ENCODE peak calls at places on chromosomes 13 and 19, in nine cellular contexts. B, H, A, L, G, R, Z, M and F are unnamed samples.

GRCh38 chr19:47444388-47444821 is 25.1 kb upstream of the MEIS3 start:
- DNase-seq in B (no peak), H (no peak), A (peak), L (peak), G (no peak), R (no peak), Z (no peak), M (no peak), F (no peak)

GRCh38 chr19:4064551-4065260 is 2.0 kb downstream of the ZBTB7A start:
- DNase-seq in B (peak), H (no peak), A (no peak), L (peak), G (no peak), R (no peak), Z (no peak), M (no peak), F (peak)

GRCh38 chr13:108816381-108816780 is 187.0 kb downstream of the MYO16 start:
- DNase-seq in B (no peak), H (no peak), A (no peak), L (no peak), G (no peak), R (no peak), Z (no peak), M (no peak), F (no peak)

GRCh38 chr19:47239152-47239551 is 8.2 kb upstream of the BBC3 start:
- DNase-seq in B (no peak), H (no peak), A (no peak), L (no peak), G (no peak), R (no peak), Z (no peak), M (no peak), F (no peak)

GRCh38 chr13:73698859-73699258 is 435.3 kb downstream of the KLF12 start:
- DNase-seq in B (no peak), H (no peak), A (no peak), L (no peak), G (no peak), R (no peak), Z (no peak), M (no peak), F (no peak)

GRCh38 chr19:38362076-38362945 is 12.1 kb upstream of the PSMD8 start:
- DNase-seq in B (no peak), H (peak), A (peak), L (peak), G (peak), R (peak), Z (no peak), M (peak), F (peak)

GRCh38 chr19:1873524-1874473 is 10.4 kb upstream of the KLF16 start:
- DNase-seq in B (no peak), H (no peak), A (no peak), L (no peak), G (no peak), R (no peak), Z (no peak), M (no peak), F (no peak)

GRCh38 chr19:40523322-40524047 is 53.2 kb upstream of the SHKBP1 start:
- DNase-seq in B (peak), H (no peak), A (no peak), L (peak), G (peak), R (no peak), Z (no peak), M (no peak), F (peak)

GRCh38 chr19:47375694-47376588 is 26.8 kb downstream of the DHX34 start:
- DNase-seq in B (no peak), H (no peak), A (no peak), L (no peak), G (no peak), R (no peak), Z (no peak), M (no peak), F (no peak)

GRCh38 chr19:16951529-16951928 is 62.7 kb downstream of the F2RL3 start:
- DNase-seq in B (no peak), H (no peak), A (no peak), L (no peak), G (no peak), R (no peak), Z (no peak), M (peak), F (no peak)

GRCh38 chr19:34475975-34476594 is 5.5 kb upstream of the WTIP start:
- DNase-seq in B (no peak), H (no peak), A (no peak), L (no peak), G (no peak), R (no peak), Z (no peak), M (no peak), F (no peak)

GRCh38 chr19:20078696-20079095 is 896 bp downstream of the ZNF90 start:
- DNase-seq in B (peak), H (no peak), A (no peak), L (no peak), G (no peak), R (no peak), Z (no peak), M (no peak), F (no peak)

GRCh38 chr13:89627991-89628390 is 1719.5 kb upstream of the MIR17HG start:
- DNase-seq in B (no peak), H (no peak), A (no peak), L (no peak), G (no peak), R (no peak), Z (no peak), M (no peak), F (no peak)

GRCh38 chr19:2640563-2641331 is 61.7 kb downstream of the GNG7 start:
- DNase-seq in B (no peak), H (no peak), A (no peak), L (no peak), G (no peak), R (no peak), Z (no peak), M (no peak), F (no peak)

GRCh38 chr13:98285852-98286594 is 109.0 kb upstream of the RNF113B start:
- DNase-seq in B (no peak), H (no peak), A (no peak), L (no peak), G (no peak), R (no peak), Z (no peak), M (no peak), F (no peak)

GRCh38 chr19:16207490-16208025 is 9.8 kb downstream of the AP1M1 start:
- DNase-seq in B (no peak), H (no peak), A (no peak), L (no peak), G (no peak), R (no peak), Z (no peak), M (no peak), F (no peak)

GRCh38 chr19:55385749-55386514 is at the start of gene RPL28:
- DNase-seq in B (peak), H (peak), A (peak), L (peak), G (peak), R (peak), Z (peak), M (peak), F (peak)

GRCh38 chr19:36418287-36419001 is at the start of gene ZFP82:
- DNase-seq in B (peak), H (peak), A (peak), L (peak), G (peak), R (peak), Z (peak), M (peak), F (peak)

GRCh38 chr19:13788991-13789390 is 6.3 kb upstream of the ZSWIM4 start:
- DNase-seq in B (no peak), H (no peak), A (no peak), L (no peak), G (no peak), R (no peak), Z (no peak), M (no peak), F (no peak)

GRCh38 chr19:46745521-46746280 is at the start of gene FKRP:
- DNase-seq in B (peak), H (no peak), A (peak), L (no peak), G (no peak), R (peak), Z (no peak), M (no peak), F (peak)

GRCh38 chr19:55437410-55437809 is 5.7 kb downstream of the SHISA7 start:
- DNase-seq in B (no peak), H (no peak), A (no peak), L (no peak), G (peak), R (no peak), Z (no peak), M (no peak), F (peak)

GRCh38 chr19:7917292-7918061 is 2.7 kb upstream of the SNAPC2 start:
- DNase-seq in B (no peak), H (peak), A (peak), L (peak), G (no peak), R (no peak), Z (no peak), M (no peak), F (peak)

GRCh38 chr13:38180100-38180499 is 169.6 kb upstream of the UFM1 start:
- DNase-seq in B (no peak), H (no peak), A (no peak), L (no peak), G (no peak), R (no peak), Z (no peak), M (no peak), F (no peak)

GRCh38 chr19:29843180-29844051 is 31.6 kb downstream of the CCNE1 start:
- DNase-seq in B (no peak), H (no peak), A (no peak), L (no peak), G (no peak), R (no peak), Z (no peak), M (peak), F (no peak)